ENCODE peak calls at places on chromosomes 7 and 10, in seven cellular contexts. E, J, N, Y, O, U and Z are unnamed samples.

GRCh38 chr7:82678716-82679115 is 235.1 kb upstream of the CACNA2D1 start:
- DNase-seq in E (no peak), U (peak; percentile 9), N (no peak), O (no peak), Y (no peak), J (no peak), Z (no peak)

GRCh38 chr10:16597656-16598055 is 76.0 kb upstream of the C1QL3 start:
- DNase-seq in O (peak; percentile 34), E (no peak), N (no peak), J (no peak), U (no peak), Y (no peak), Z (peak; percentile 41)

GRCh38 chr7:85018498-85018897 is 168.4 kb downstream of the SEMA3D start:
- DNase-seq in Y (no peak), J (no peak), U (no peak), O (peak; percentile 9), N (no peak), E (no peak), Z (peak; percentile 28)

GRCh38 chr7:98730331-98730730 is 113.2 kb downstream of the NPTX2 start:
- DNase-seq in N (no peak), Y (no peak), U (no peak), O (no peak), J (no peak), E (no peak), Z (no peak)

GRCh38 chr10:20271490-20271889 is 455.3 kb downstream of the PLXDC2 start:
- DNase-seq in U (no peak), Y (no peak), O (no peak), N (no peak), E (no peak), J (no peak), Z (no peak)

GRCh38 chr10:13724484-13724883 is 137.7 kb downstream of the PRPF18 start:
- DNase-seq in U (no peak), J (no peak), E (no peak), N (no peak), Y (peak; percentile 72), O (peak; percentile 92), Z (no peak)

GRCh38 chr10:92688927-92689662 is 660 bp upstream of the HHEX start:
- DNase-seq in U (peak; percentile 33), Y (peak; percentile 43), E (no peak), N (no peak), O (peak; percentile 31), J (no peak), Z (peak; percentile 40)

GRCh38 chr10:68302503-68302823 is 29.4 kb upstream of the HNRNPH3 start:
- DNase-seq in Y (no peak), N (no peak), O (no peak), E (no peak), U (no peak), J (no peak), Z (no peak)

GRCh38 chr10:34689053-34689452 is 126.0 kb downstream of the PARD3 start:
- DNase-seq in E (no peak), N (no peak), U (no peak), J (no peak), Y (no peak), O (peak; percentile 68), Z (peak; percentile 70)

GRCh38 chr7:142280263-142280662 is 22.4 kb upstream of the PRSS58 start:
- DNase-seq in N (no peak), E (no peak), Y (no peak), J (no peak), O (no peak), U (no peak), Z (no peak)

GRCh38 chr7:37234928-37235327 is 213.7 kb downstream of the ELMO1 start:
- DNase-seq in Y (no peak), O (no peak), J (no peak), E (no peak), U (peak; percentile 39), N (no peak), Z (peak; percentile 24)

GRCh38 chr7:98514211-98515150 is 102.6 kb upstream of the NPTX2 start:
- DNase-seq in O (no peak), U (no peak), E (no peak), N (no peak), J (no peak), Y (no peak), Z (no peak)

GRCh38 chr7:82044497-82045080 is 274.7 kb upstream of the HGF start:
- DNase-seq in U (peak; percentile 57), O (peak; percentile 58), N (no peak), J (no peak), E (no peak), Y (no peak), Z (peak; percentile 78)

GRCh38 chr10:88080213-88080612 is 216.8 kb downstream of the PTEN start:
- DNase-seq in E (no peak), J (no peak), Y (no peak), U (peak; percentile 85), N (no peak), O (peak; percentile 78), Z (peak; percentile 34)

GRCh38 chr7:50711271-50712175 is 71.2 kb downstream of the GRB10 start:
- DNase-seq in E (no peak), N (no peak), O (peak; percentile 35), Y (peak; percentile 62), J (no peak), U (no peak), Z (peak; percentile 39)

GRCh38 chr7:46784746-46785145 is 797.2 kb downstream of the TNS3 start:
- DNase-seq in U (no peak), J (no peak), E (peak; percentile 49), Y (no peak), O (peak; percentile 73), N (no peak), Z (peak; percentile 29)

GRCh38 chr10:110628161-110628560 is 16.0 kb upstream of the RBM20 start:
- DNase-seq in J (no peak), O (no peak), Y (no peak), E (no peak), N (no peak), U (no peak), Z (no peak)

GRCh38 chr7:6160191-6160623 is 112.2 kb downstream of the CYTH3 start:
- DNase-seq in E (peak; percentile 34), Y (peak; percentile 78), N (no peak), O (peak; percentile 65), U (no peak), J (no peak), Z (peak; percentile 72)

GRCh38 chr10:32039745-32040144 is 16.5 kb downstream of the KIF5B start:
- DNase-seq in O (no peak), N (no peak), J (no peak), Y (no peak), U (no peak), E (no peak), Z (no peak)

GRCh38 chr10:131184503-131184902 is 127.0 kb downstream of the TCERG1L start:
- DNase-seq in J (no peak), N (no peak), U (no peak), Y (no peak), O (no peak), E (no peak), Z (no peak)

GRCh38 chr10:95650232-95650631 is 6.3 kb downstream of the ALDH18A1 start:
- DNase-seq in J (no peak), E (no peak), Y (no peak), U (no peak), O (no peak), N (no peak), Z (no peak)

GRCh38 chr7:24475573-24475972 is 97.7 kb upstream of the PALS2 start:
- DNase-seq in U (no peak), J (no peak), E (no peak), N (no peak), O (no peak), Y (no peak), Z (no peak)

GRCh38 chr7:24477376-24477775 is 95.9 kb upstream of the PALS2 start:
- DNase-seq in Y (no peak), N (no peak), J (no peak), E (peak; percentile 5), U (no peak), O (no peak), Z (no peak)

GRCh38 chr7:24477807-24478655 is 95.2 kb upstream of the PALS2 start:
- DNase-seq in E (peak; percentile 55), N (no peak), O (peak; percentile 90), Y (peak; percentile 25), U (no peak), J (no peak), Z (peak; percentile 76)

GRCh38 chr7:24472093-24472492 is 101.2 kb upstream of the PALS2 start:
- DNase-seq in O (peak; percentile 40), Y (no peak), N (no peak), E (no peak), J (no peak), U (no peak), Z (no peak)

DNA sequence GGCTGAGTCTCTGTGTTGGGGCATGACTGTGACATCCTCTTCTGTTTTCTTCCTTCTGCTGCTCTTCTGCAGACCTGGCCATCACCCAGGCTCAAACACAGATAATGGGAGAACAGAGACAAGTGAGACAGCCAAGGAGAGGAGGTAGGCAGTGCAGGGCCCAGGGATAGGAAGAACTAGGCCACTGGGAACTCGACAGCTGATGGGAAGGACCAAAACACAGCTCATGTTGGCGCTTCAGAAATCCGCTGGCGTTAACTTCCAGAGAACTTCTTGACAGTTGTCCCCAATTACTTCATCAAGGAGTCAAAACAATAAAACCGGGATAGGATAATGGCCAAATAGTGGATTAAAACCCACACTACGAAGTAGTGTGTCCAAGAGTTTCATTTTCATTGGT is 97.0 kb upstream of the PALS2 start:
- DNase-seq in E (no peak), Y (no peak), O (no peak), N (no peak), J (no peak), U (no peak), Z (no peak)
- TF ChIP-seq CTCF in E (no peak), Y (no peak), O (no peak), N (no peak), J (no peak), U (no peak), Z (no peak)

GRCh38 chr10:73887038-73888015 is 13.0 kb upstream of the CAMK2G start:
- DNase-seq in U (no peak), Y (peak; percentile 90), O (peak; percentile 86), J (no peak), E (peak; percentile 71), N (no peak), Z (peak; percentile 92)
- TF ChIP-seq CTCF in U (no peak), Y (no peak), O (no peak), J (no peak), E (no peak), N (no peak), Z (no peak)

GRCh38 chr7:76506081-76506440 is 4.3 kb upstream of the UPK3B start:
- DNase-seq in O (no peak), J (no peak), N (peak; percentile 40), E (no peak), Y (no peak), U (no peak), Z (no peak)

GRCh38 chr7:76507723-76508406 is 2.5 kb upstream of the UPK3B start:
- DNase-seq in J (no peak), N (no peak), U (no peak), O (no peak), E (no peak), Y (no peak), Z (peak; percentile 44)

GRCh38 chr7:76512941-76513816 is 2.8 kb downstream of the UPK3B start:
- DNase-seq in U (no peak), O (no peak), E (no peak), J (no peak), N (peak; percentile 67), Y (no peak), Z (no peak)

GRCh38 chr7:76513817-76514799 is 3.8 kb downstream of the UPK3B start:
- DNase-seq in N (peak; percentile 62), E (no peak), J (no peak), O (no peak), U (no peak), Y (no peak), Z (no peak)

GRCh38 chr7:76509931-76510877 is at the start of gene UPK3B:
- DNase-seq in J (no peak), O (no peak), Y (no peak), E (no peak), N (peak; percentile 71), U (no peak), Z (no peak)
- TF ChIP-seq CTCF in J (no peak), O (no peak), Y (no peak), E (no peak), N (no peak), U (no peak), Z (no peak)

GRCh38 chr10:104005172-104005863 is 38.4 kb downstream of the SLK start:
- DNase-seq in Y (no peak), U (peak; percentile 21), E (no peak), O (no peak), N (no peak), J (no peak), Z (no peak)
- TF ChIP-seq CTCF in Y (no peak), U (no peak), E (no peak), O (no peak), N (no peak), J (no peak), Z (no peak)